ENCODE peak calls at places on chromosomes 6 and 20, in five cellular contexts. One of them, this sample, is unnamed. For H3K27me3, the result is how much of the 10 kb centered on the place peaks cover.

GRCh38 chr6:170405311-170405975 is 98.9 kb downstream of the FAM120B start:
- DNase-seq in spleen: no peak
- DNase-seq in right lobe of liver: no peak
- DNase-seq in GM06990: no peak
- DNase-seq in HCT116: no peak
- DNase-seq in this sample: peak

GRCh38 chr6:51618563-51618962 is 468.9 kb downstream of the PKHD1 start:
- DNase-seq in GM06990: no peak
- DNase-seq in HCT116: no peak
- DNase-seq in spleen: no peak
- DNase-seq in right lobe of liver: no peak
- DNase-seq in this sample: no peak

GRCh38 chr6:55130806-55131324 is 43.5 kb upstream of the HCRTR2 start:
- DNase-seq in HCT116: no peak
- DNase-seq in spleen: no peak
- DNase-seq in GM06990: no peak
- DNase-seq in right lobe of liver: no peak
- DNase-seq in this sample: no peak

GRCh38 chr6:108957221-108957620 is 109.0 kb downstream of the ARMC2 start:
- DNase-seq in HCT116: no peak
- DNase-seq in spleen: no peak
- DNase-seq in right lobe of liver: no peak
- DNase-seq in GM06990: no peak
- DNase-seq in this sample: no peak

GRCh38 chr20:62409935-62410741 is 3.1 kb upstream of the CABLES2 start:
- DNase-seq in HCT116: no peak
- DNase-seq in GM06990: no peak
- DNase-seq in spleen: no peak
- DNase-seq in right lobe of liver: no peak
- DNase-seq in this sample: no peak

GRCh38 chr6:9862603-9863167 is 552.2 kb downstream of the TFAP2A start:
- DNase-seq in spleen: no peak
- DNase-seq in HCT116: no peak
- DNase-seq in GM06990: no peak
- DNase-seq in right lobe of liver: no peak
- DNase-seq in this sample: no peak

GRCh38 chr20:31985152-31985551 is 17.2 kb downstream of the XKR7 start:
- DNase-seq in HCT116: no peak
- DNase-seq in GM06990: no peak
- DNase-seq in right lobe of liver: no peak
- DNase-seq in spleen: peak
- DNase-seq in this sample: no peak

GRCh38 chr20:3970016-3970415 is 45.3 kb downstream of the RNF24 start:
- DNase-seq in spleen: no peak
- DNase-seq in HCT116: no peak
- DNase-seq in GM06990: no peak
- DNase-seq in right lobe of liver: peak
- DNase-seq in this sample: no peak

GRCh38 chr6:127073222-127073621 is 45.2 kb upstream of the RSPO3 start:
- DNase-seq in GM06990: no peak
- DNase-seq in HCT116: no peak
- DNase-seq in right lobe of liver: no peak
- DNase-seq in spleen: no peak
- DNase-seq in this sample: no peak

GRCh38 chr6:20433929-20434328 is 32.2 kb downstream of the E2F3 start:
- DNase-seq in GM06990: no peak
- DNase-seq in spleen: no peak
- DNase-seq in HCT116: no peak
- DNase-seq in right lobe of liver: no peak
- DNase-seq in this sample: no peak

GRCh38 chr6:107769053-107769658 is 55.0 kb downstream of the SCML4 start:
- DNase-seq in GM06990: no peak
- DNase-seq in spleen: no peak
- DNase-seq in right lobe of liver: no peak
- DNase-seq in HCT116: no peak
- DNase-seq in this sample: no peak

GRCh38 chr6:7939186-7939863 is 28.7 kb upstream of the TXNDC5 start:
- DNase-seq in HCT116: no peak
- DNase-seq in right lobe of liver: no peak
- DNase-seq in GM06990: peak
- DNase-seq in spleen: no peak
- DNase-seq in this sample: no peak

GRCh38 chr6:47131773-47132172 is 89.6 kb upstream of the ADGRF1 start:
- DNase-seq in GM06990: no peak
- DNase-seq in spleen: no peak
- DNase-seq in HCT116: no peak
- DNase-seq in right lobe of liver: no peak
- DNase-seq in this sample: no peak

GRCh38 chr20:36823126-36823525 is 49.6 kb upstream of the DSN1 start:
- DNase-seq in spleen: no peak
- DNase-seq in right lobe of liver: no peak
- DNase-seq in HCT116: no peak
- DNase-seq in GM06990: no peak
- DNase-seq in this sample: no peak

GRCh38 chr6:159772196-159772595 is 10.4 kb downstream of the ACAT2 start:
- DNase-seq in GM06990: no peak
- DNase-seq in spleen: no peak
- DNase-seq in HCT116: no peak
- DNase-seq in right lobe of liver: no peak
- DNase-seq in this sample: no peak

GRCh38 chr6:126475449-126475848 is 135.5 kb downstream of the CENPW start:
- DNase-seq in GM06990: no peak
- DNase-seq in HCT116: no peak
- DNase-seq in spleen: no peak
- DNase-seq in right lobe of liver: no peak
- DNase-seq in this sample: no peak

GRCh38 chr6:151179321-151179720 is 60.4 kb upstream of the AKAP12 start:
- DNase-seq in spleen: no peak
- DNase-seq in HCT116: no peak
- DNase-seq in GM06990: no peak
- DNase-seq in right lobe of liver: no peak
- DNase-seq in this sample: peak

GRCh38 chr6:116265081-116265829 is 11.4 kb upstream of the TSPYL4 start:
- DNase-seq in spleen: peak
- DNase-seq in HCT116: no peak
- DNase-seq in right lobe of liver: no peak
- DNase-seq in GM06990: no peak
- DNase-seq in this sample: no peak

GRCh38 chr20:35551485-35551884 is 9.6 kb downstream of the ERGIC3 start:
- DNase-seq in HCT116: no peak
- DNase-seq in spleen: peak
- DNase-seq in GM06990: no peak
- DNase-seq in right lobe of liver: no peak
- DNase-seq in this sample: no peak

GRCh38 chr20:13739726-13740649 is 44.7 kb downstream of the ESF1 start:
- DNase-seq in GM06990: no peak
- DNase-seq in spleen: no peak
- DNase-seq in HCT116: no peak
- DNase-seq in right lobe of liver: no peak
- DNase-seq in this sample: no peak

GRCh38 chr6:128569737-128570438 is 49.5 kb upstream of the PTPRK start:
- DNase-seq in right lobe of liver: no peak
- DNase-seq in GM06990: no peak
- DNase-seq in spleen: no peak
- DNase-seq in HCT116: peak
- DNase-seq in this sample: peak

GRCh38 chr6:36227379-36228344 is 31.1 kb downstream of the BRPF3 start:
- DNase-seq in spleen: no peak
- DNase-seq in HCT116: no peak
- DNase-seq in right lobe of liver: no peak
- DNase-seq in GM06990: no peak
- DNase-seq in this sample: no peak

GRCh38 chr6:152543519-152543918 is 93.6 kb downstream of the SYNE1 start:
- DNase-seq in HCT116: no peak
- DNase-seq in spleen: no peak
- DNase-seq in right lobe of liver: no peak
- DNase-seq in GM06990: no peak
- DNase-seq in this sample: no peak

GRCh38 chr6:166112580-166112979 is 55.1 kb downstream of the TBXT start:
- DNase-seq in right lobe of liver: no peak
- DNase-seq in HCT116: no peak
- DNase-seq in spleen: no peak
- DNase-seq in GM06990: no peak
- DNase-seq in this sample: no peak

GRCh38 chr20:1241456-1241855 is 15.6 kb downstream of the RAD21L1 start:
- DNase-seq in right lobe of liver: no peak
- DNase-seq in GM06990: no peak
- DNase-seq in spleen: no peak
- DNase-seq in HCT116: no peak
- DNase-seq in this sample: no peak

GRCh38 chr6:49980898-49981297 is 11.5 kb upstream of the DEFB113 start:
- DNase-seq in GM06990: peak
- DNase-seq in spleen: no peak
- DNase-seq in HCT116: no peak
- DNase-seq in right lobe of liver: no peak
- DNase-seq in this sample: no peak

GRCh38 chr6:168039301-168039700 is 39.7 kb downstream of the FRMD1 start:
- DNase-seq in spleen: peak
- DNase-seq in GM06990: no peak
- DNase-seq in right lobe of liver: peak
- DNase-seq in HCT116: no peak
- DNase-seq in this sample: no peak

GRCh38 chr6:152720964-152721363 is 23.3 kb downstream of the MYCT1 start:
- DNase-seq in spleen: no peak
- DNase-seq in GM06990: no peak
- DNase-seq in HCT116: peak
- DNase-seq in right lobe of liver: no peak
- DNase-seq in this sample: peak

GRCh38 chr20:36128463-36129176 is 25.9 kb upstream of the EPB41L1 start:
- DNase-seq in right lobe of liver: no peak
- DNase-seq in spleen: no peak
- DNase-seq in HCT116: no peak
- DNase-seq in GM06990: no peak
- DNase-seq in this sample: peak

GRCh38 chr20:45545754-45546453 is 1.3 kb downstream of the EPPIN start:
- DNase-seq in right lobe of liver: no peak
- DNase-seq in HCT116: peak
- DNase-seq in spleen: no peak
- DNase-seq in GM06990: no peak
- DNase-seq in this sample: peak
- TF ChIP-seq CTCF in right lobe of liver: peak
- TF ChIP-seq CTCF in HCT116: peak
- TF ChIP-seq CTCF in spleen: no peak
- TF ChIP-seq CTCF in GM06990: no peak
- TF ChIP-seq CTCF in this sample: peak

GRCh38 chr6:26030716-26031115 is 56.5 kb upstream of the HFE start:
- DNase-seq in GM06990: no peak
- DNase-seq in spleen: no peak
- DNase-seq in right lobe of liver: no peak
- DNase-seq in HCT116: no peak
- DNase-seq in this sample: no peak
- H3K4me3 ChIP-seq in GM06990: peak
- H3K4me3 ChIP-seq in spleen: no peak
- H3K4me3 ChIP-seq in right lobe of liver: no peak
- H3K4me3 ChIP-seq in HCT116: no peak
- H3K4me3 ChIP-seq in this sample: peak

GRCh38 chr6:27669798-27670301 is 196.9 kb upstream of the ZNF184 start:
- DNase-seq in GM06990: no peak
- DNase-seq in right lobe of liver: no peak
- DNase-seq in HCT116: no peak
- DNase-seq in spleen: no peak
- DNase-seq in this sample: no peak
- H3K27me3 ChIP-seq in GM06990: under half
- H3K27me3 ChIP-seq in right lobe of liver: under half
- H3K27me3 ChIP-seq in HCT116: under half
- H3K27me3 ChIP-seq in spleen: half or more
- H3K27me3 ChIP-seq in this sample: under half

GRCh38 chr20:2280083-2280482 is 15.7 kb upstream of the TGM3 start:
- DNase-seq in spleen: no peak
- DNase-seq in right lobe of liver: no peak
- DNase-seq in HCT116: no peak
- DNase-seq in GM06990: no peak
- DNase-seq in this sample: no peak
- TF ChIP-seq CTCF in spleen: no peak
- TF ChIP-seq CTCF in right lobe of liver: no peak
- TF ChIP-seq CTCF in HCT116: no peak
- TF ChIP-seq CTCF in GM06990: no peak
- TF ChIP-seq CTCF in this sample: no peak

GRCh38 chr6:124987291-124987690 is 25.1 kb downstream of the RNF217 start:
- DNase-seq in HCT116: no peak
- DNase-seq in GM06990: no peak
- DNase-seq in right lobe of liver: no peak
- DNase-seq in spleen: no peak
- DNase-seq in this sample: no peak

GRCh38 chr6:124990988-124991387 is 28.8 kb downstream of the RNF217 start:
- DNase-seq in right lobe of liver: no peak
- DNase-seq in spleen: no peak
- DNase-seq in HCT116: no peak
- DNase-seq in GM06990: no peak
- DNase-seq in this sample: no peak

GRCh38 chr6:124989136-124989983 is 27.1 kb downstream of the RNF217 start:
- DNase-seq in right lobe of liver: no peak
- DNase-seq in HCT116: no peak
- DNase-seq in GM06990: no peak
- DNase-seq in spleen: no peak
- DNase-seq in this sample: no peak

GRCh38 chr6:124986146-124986545 is 23.9 kb downstream of the RNF217 start:
- DNase-seq in right lobe of liver: no peak
- DNase-seq in GM06990: no peak
- DNase-seq in spleen: no peak
- DNase-seq in HCT116: no peak
- DNase-seq in this sample: no peak

DNA sequence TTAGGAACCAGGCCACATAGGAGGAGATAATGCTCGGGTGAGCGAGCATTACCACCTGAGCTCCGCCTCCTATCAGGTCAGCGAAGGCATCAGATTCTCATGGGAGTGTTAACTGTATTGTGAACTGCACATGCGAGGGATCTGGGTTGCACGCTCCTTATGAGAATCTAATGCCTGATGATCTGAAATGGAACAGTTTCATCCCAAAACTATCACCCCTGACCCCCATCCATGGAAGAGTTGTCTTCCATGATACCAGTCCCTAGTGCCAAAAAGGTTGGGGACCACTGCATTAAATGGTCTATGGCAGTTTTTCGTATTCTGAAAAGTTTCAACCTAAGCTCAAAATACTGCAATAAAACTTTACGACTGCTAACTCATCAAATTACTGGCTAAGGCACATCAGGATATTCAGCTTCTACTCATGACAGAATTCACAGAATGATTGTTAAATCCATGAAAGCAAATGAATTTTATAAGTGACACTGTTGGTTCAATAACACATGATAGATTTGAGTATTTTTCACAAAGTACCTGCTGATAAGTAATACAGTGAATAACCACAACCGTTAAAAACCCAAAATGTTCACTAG is 25.9 kb downstream of the RNF217 start:
- DNase-seq in HCT116: no peak
- DNase-seq in spleen: no peak
- DNase-seq in right lobe of liver: no peak
- DNase-seq in GM06990: no peak
- DNase-seq in this sample: no peak
- H3K4me3 ChIP-seq in HCT116: no peak
- H3K4me3 ChIP-seq in spleen: no peak
- H3K4me3 ChIP-seq in right lobe of liver: no peak
- H3K4me3 ChIP-seq in GM06990: no peak
- H3K4me3 ChIP-seq in this sample: no peak

This sample was measured in kidney epithelial cell.